ENCODE peak calls at places on chromosomes 7 and 10, in seven cellular contexts. G, F, R, M, C, V and E are unnamed samples.

GRCh38 chr7:12581897-12582296 is 11.4 kb downstream of the SCIN start:
- DNase-seq in G (peak), F (no peak), R (no peak), M (no peak), C (no peak), V (no peak), E (no peak)

GRCh38 chr10:118031351-118032075 is 15.2 kb downstream of the RAB11FIP2 start:
- DNase-seq in G (no peak), F (peak), R (no peak), M (no peak), C (no peak), V (no peak), E (no peak)

GRCh38 chr10:6114299-6114698 is 25.5 kb downstream of the RBM17 start:
- DNase-seq in G (no peak), F (no peak), R (no peak), M (no peak), C (no peak), V (no peak), E (no peak)

GRCh38 chr10:75959209-75959608 is 527.8 kb downstream of the LRMDA start:
- DNase-seq in G (peak), F (peak), R (no peak), M (peak), C (no peak), V (no peak), E (no peak)

GRCh38 chr7:129093867-129094456 is 39.1 kb upstream of the TNPO3 start:
- DNase-seq in G (no peak), F (no peak), R (no peak), M (no peak), C (no peak), V (no peak), E (no peak)

GRCh38 chr7:68005992-68006391 is 1009.4 kb downstream of the TYW1 start:
- DNase-seq in G (no peak), F (no peak), R (no peak), M (no peak), C (no peak), V (no peak), E (no peak)

GRCh38 chr10:115171392-115171960 is 78.3 kb downstream of the ATRNL1 start:
- DNase-seq in G (no peak), F (no peak), R (no peak), M (no peak), C (no peak), V (no peak), E (no peak)

GRCh38 chr7:205117-206010 is 13.0 kb downstream of the FAM20C start:
- DNase-seq in G (no peak), F (no peak), R (no peak), M (no peak), C (no peak), V (no peak), E (no peak)

GRCh38 chr7:117873056-117873932 is at the start of gene CTTNBP2:
- DNase-seq in G (no peak), F (peak), R (peak), M (peak), C (no peak), V (peak), E (no peak)

GRCh38 chr7:107232568-107233090 is 63.8 kb downstream of the HBP1 start:
- DNase-seq in G (peak), F (peak), R (no peak), M (peak), C (no peak), V (no peak), E (no peak)

GRCh38 chr7:322111-322671 is 32.2 kb downstream of the FOXL3 start:
- DNase-seq in G (no peak), F (peak), R (peak), M (no peak), C (peak), V (peak), E (peak)

GRCh38 chr7:119219663-119220062 is 995.2 kb downstream of the ANKRD7 start:
- DNase-seq in G (no peak), F (no peak), R (no peak), M (no peak), C (no peak), V (no peak), E (no peak)

GRCh38 chr10:74932648-74933047 is 106.2 kb downstream of the KAT6B start:
- DNase-seq in G (no peak), F (no peak), R (peak), M (no peak), C (no peak), V (peak), E (no peak)

GRCh38 chr7:131619336-131620305 is 63.2 kb upstream of the PODXL start:
- DNase-seq in G (no peak), F (peak), R (no peak), M (no peak), C (no peak), V (no peak), E (no peak)

GRCh38 chr7:926061-927030 is 28.1 kb downstream of the ADAP1 start:
- DNase-seq in G (no peak), F (no peak), R (peak), M (no peak), C (no peak), V (peak), E (no peak)

GRCh38 chr10:3150366-3150765 is 22.2 kb downstream of the PITRM1 start:
- DNase-seq in G (no peak), F (no peak), R (no peak), M (no peak), C (no peak), V (no peak), E (no peak)

GRCh38 chr10:1043532-1043995 is 5.4 kb downstream of the IDI1 start:
- DNase-seq in G (no peak), F (no peak), R (peak), M (no peak), C (no peak), V (peak), E (no peak)

GRCh38 chr10:23885853-23886252 is 323.1 kb upstream of the KIAA1217 start:
- DNase-seq in G (no peak), F (no peak), R (no peak), M (no peak), C (no peak), V (no peak), E (no peak)

GRCh38 chr7:75534727-75535307 is 42.7 kb downstream of the SPDYE5 start:
- DNase-seq in G (peak), F (no peak), R (no peak), M (peak), C (no peak), V (no peak), E (no peak)

GRCh38 chr10:101094113-101094512 is 32.3 kb downstream of the KAZALD1 start:
- DNase-seq in G (no peak), F (no peak), R (no peak), M (no peak), C (no peak), V (no peak), E (no peak)

GRCh38 chr10:79159141-79159619 is 90.4 kb downstream of the ZMIZ1 start:
- DNase-seq in G (no peak), F (no peak), R (no peak), M (peak), C (no peak), V (peak), E (no peak)

GRCh38 chr10:124025152-124025551 is 68.2 kb downstream of the CHST15 start:
- DNase-seq in G (no peak), F (no peak), R (no peak), M (no peak), C (no peak), V (no peak), E (no peak)

GRCh38 chr10:129965940-129966339 is 1.9 kb upstream of the EBF3 start:
- DNase-seq in G (no peak), F (no peak), R (no peak), M (no peak), C (no peak), V (no peak), E (no peak)
- H3K27ac ChIP-seq in G (no peak), F (no peak), R (no peak), M (no peak), C (no peak), V (no peak), E (no peak)

GRCh38 chr10:112390125-112390703 is 16.3 kb downstream of the ACSL5 start:
- DNase-seq in G (no peak), F (no peak), R (no peak), M (no peak), C (no peak), V (no peak), E (no peak)

GRCh38 chr10:112385143-112385695 is 11.3 kb downstream of the ACSL5 start:
- DNase-seq in G (no peak), F (no peak), R (no peak), M (no peak), C (no peak), V (no peak), E (no peak)

GRCh38 chr10:112393341-112393740 is 19.4 kb downstream of the ACSL5 start:
- DNase-seq in G (no peak), F (no peak), R (no peak), M (no peak), C (no peak), V (no peak), E (no peak)

GRCh38 chr10:112388548-112388947 is 14.6 kb downstream of the ACSL5 start:
- DNase-seq in G (no peak), F (no peak), R (no peak), M (no peak), C (no peak), V (no peak), E (no peak)

GRCh38 chr10:112389147-112389822 is 15.4 kb downstream of the ACSL5 start:
- DNase-seq in G (no peak), F (peak), R (no peak), M (peak), C (no peak), V (no peak), E (peak)
- H3K27ac ChIP-seq in G (no peak), F (no peak), R (peak), M (no peak), C (peak), V (no peak), E (peak)

GRCh38 chr7:25093268-25093802 is 31.7 kb downstream of the CYCS start:
- DNase-seq in G (peak), F (peak), R (peak), M (peak), C (peak), V (peak), E (peak)
- H3K27ac ChIP-seq in G (no peak), F (no peak), R (no peak), M (no peak), C (no peak), V (no peak), E (no peak)

GRCh38 chr10:77208857-77209256 is 428.8 kb downstream of the KCNMA1 start:
- DNase-seq in G (no peak), F (no peak), R (no peak), M (no peak), C (no peak), V (no peak), E (no peak)

GRCh38 chr10:77205135-77205534 is 432.5 kb downstream of the KCNMA1 start:
- DNase-seq in G (no peak), F (no peak), R (no peak), M (no peak), C (no peak), V (no peak), E (no peak)

GRCh38 chr10:77204171-77204570 is 433.4 kb downstream of the KCNMA1 start:
- DNase-seq in G (no peak), F (no peak), R (no peak), M (no peak), C (no peak), V (no peak), E (no peak)

GRCh38 chr10:77210645-77211044 is 427.0 kb downstream of the KCNMA1 start:
- DNase-seq in G (no peak), F (no peak), R (no peak), M (no peak), C (no peak), V (no peak), E (no peak)

DNA sequence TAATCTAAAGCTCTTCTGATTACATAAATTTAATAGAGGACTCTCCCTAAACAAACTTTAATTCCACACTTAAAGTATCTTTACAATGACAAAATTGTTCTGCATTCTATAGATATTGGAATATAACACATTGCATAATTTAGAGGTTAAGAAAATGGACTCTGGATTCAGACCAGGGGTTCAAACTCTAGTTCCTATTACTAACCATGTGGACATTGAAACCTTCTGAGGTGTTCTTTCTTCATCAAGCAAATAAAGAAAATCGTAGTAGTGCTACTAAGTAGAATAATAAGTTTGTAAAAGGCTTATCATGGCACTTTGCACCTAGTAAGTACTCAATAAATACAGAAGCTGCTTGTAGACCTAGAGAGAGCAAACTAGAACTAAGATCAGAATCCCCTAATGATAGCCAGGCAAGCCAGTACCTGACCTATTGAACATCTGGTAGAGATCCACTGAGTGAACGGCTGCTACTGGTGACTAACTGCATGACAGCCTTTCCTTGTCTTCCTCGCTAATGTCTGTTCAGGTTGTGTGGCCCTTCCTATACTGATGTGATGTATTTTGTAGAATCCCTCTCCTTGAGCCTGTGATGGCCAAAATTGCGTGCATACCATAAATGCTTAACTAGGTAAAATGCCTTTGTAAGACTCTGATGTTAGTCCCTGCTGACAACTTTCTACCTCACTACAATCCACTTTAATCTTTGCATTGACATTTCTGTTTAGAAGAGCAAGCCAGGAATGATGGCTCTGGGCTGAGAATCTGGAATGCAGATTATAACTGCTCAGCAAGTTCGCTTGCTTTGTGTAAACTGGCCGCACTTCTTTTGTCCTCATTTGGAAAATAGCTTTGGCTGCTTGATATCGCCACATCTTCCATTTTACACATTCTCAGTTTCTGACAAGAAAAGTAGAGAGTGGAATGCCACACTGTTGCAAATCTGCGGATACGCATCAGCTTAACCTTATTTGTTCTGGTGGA is 430.1 kb downstream of the KCNMA1 start:
- DNase-seq in G (no peak), F (no peak), R (no peak), M (no peak), C (no peak), V (no peak), E (no peak)
- H3K27ac ChIP-seq in G (no peak), F (no peak), R (no peak), M (no peak), C (no peak), V (peak), E (no peak)

GRCh38 chr10:27838291-27838690 is 92.7 kb upstream of the MKX start:
- DNase-seq in G (no peak), F (no peak), R (no peak), M (peak), C (no peak), V (no peak), E (no peak)

DNA sequence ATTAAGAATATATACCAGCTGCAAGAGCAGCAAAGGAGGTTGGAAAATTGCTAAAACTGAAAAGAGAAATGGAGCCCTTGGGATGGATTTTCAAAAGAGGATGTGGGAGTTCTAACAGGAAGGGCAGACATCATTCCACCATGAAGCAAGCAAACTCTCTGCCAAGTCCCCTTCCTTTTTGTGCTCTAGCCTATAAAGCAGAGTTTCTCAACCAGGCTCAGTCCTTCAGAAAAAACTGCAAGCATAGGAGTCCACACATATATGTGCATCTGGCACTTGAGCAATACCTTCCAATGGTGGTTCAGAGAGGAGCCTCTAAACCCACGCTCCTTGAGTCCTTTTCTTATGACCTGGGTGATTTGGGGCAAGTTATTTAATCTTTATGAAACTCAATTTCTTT is 98.6 kb upstream of the MKX start:
- DNase-seq in G (no peak), F (no peak), R (no peak), M (no peak), C (no peak), V (no peak), E (no peak)
- H3K27ac ChIP-seq in G (no peak), F (no peak), R (no peak), M (no peak), C (no peak), V (no peak), E (no peak)

GRCh38 chr10:59668081-59668480 is 41.6 kb downstream of the SLC16A9 start:
- DNase-seq in G (no peak), F (no peak), R (no peak), M (no peak), C (no peak), V (no peak), E (no peak)
- H3K27ac ChIP-seq in G (no peak), F (no peak), R (no peak), M (no peak), C (no peak), V (no peak), E (no peak)

GRCh38 chr7:98360221-98361124 is 40.4 kb downstream of the BAIAP2L1 start:
- DNase-seq in G (no peak), F (no peak), R (no peak), M (no peak), C (no peak), V (no peak), E (no peak)
- H3K27ac ChIP-seq in G (no peak), F (no peak), R (peak), M (no peak), C (no peak), V (no peak), E (no peak)